ENCODE peak calls at places on chromosomes 11 and 22, in nine cellular contexts. V is SW480; T is NCI-H1436; P is left colon; O is NCI-H345; H is mucosa of descending colon; M is activated T-helper 9 cell treated with anti-CD3 and anti-CD28 coated beads, Interleukin-2, amount 50 U/mL, for 16 hours; G is amniotic stem cell; Q is stimulated activated naive B cell treated with anti-CD40 and anti-IgM and Interleukin-4, amounts not matched to agents 10 μg/mL and 1 μg/mL and 100 μg/mL, for 72 hours. Y is an unnamed sample.

GRCh38 chr11:40397141-40397540 is 1062.3 kb downstream of the LRRC4C start:
- DNase-seq in T (no peak), O (no peak), G (no peak), M (no peak), Q (no peak), H (no peak), V (no peak), P (no peak), Y (no peak)

GRCh38 chr22:47474895-47475294 is 712.4 kb downstream of the TBC1D22A start:
- DNase-seq in M (no peak), G (no peak), T (no peak), V (peak), P (no peak), O (no peak), Q (no peak), H (no peak), Y (no peak)

GRCh38 chr11:100753562-100753961 is 66.5 kb downstream of the ARHGAP42 start:
- DNase-seq in P (no peak), M (no peak), O (no peak), T (no peak), H (no peak), V (no peak), Q (no peak), G (no peak), Y (no peak)

GRCh38 chr11:128765571-128766530 is 72.0 kb downstream of the FLI1 start:
- DNase-seq in Q (no peak), V (no peak), M (no peak), G (no peak), O (no peak), T (no peak), P (no peak), H (no peak), Y (no peak)

GRCh38 chr11:126431401-126432064 is 76.0 kb downstream of the ST3GAL4 start:
- DNase-seq in H (peak), T (no peak), O (no peak), G (peak), P (peak), Q (no peak), M (no peak), V (peak), Y (no peak)

GRCh38 chr11:71504526-71504925 is 22.5 kb upstream of the KRTAP5-7 start:
- DNase-seq in P (no peak), H (no peak), Q (no peak), G (no peak), V (no peak), T (no peak), M (no peak), O (peak), Y (no peak)

GRCh38 chr11:72588656-72589410 is 85.4 kb downstream of the PDE2A start:
- DNase-seq in Q (no peak), G (no peak), T (no peak), M (no peak), H (peak), O (no peak), P (no peak), V (no peak), Y (no peak)

GRCh38 chr22:50507991-50508884 is at the start of gene NCAPH2:
- DNase-seq in M (peak), O (peak), P (peak), Q (peak), V (peak), T (peak), H (peak), G (peak), Y (peak)

GRCh38 chr22:28283025-28283654 is 364.1 kb upstream of the PITPNB start:
- DNase-seq in T (no peak), O (no peak), Q (no peak), V (no peak), G (no peak), M (no peak), H (no peak), P (no peak), Y (no peak)

GRCh38 chr11:102361100-102362021 is 14.3 kb downstream of the BIRC2 start:
- DNase-seq in T (no peak), O (no peak), Q (no peak), V (no peak), P (no peak), G (no peak), H (no peak), M (no peak), Y (no peak)

GRCh38 chr11:103618532-103618931 is 417.9 kb upstream of the DDI1 start:
- DNase-seq in V (no peak), H (no peak), G (peak), T (no peak), M (no peak), Q (no peak), P (no peak), O (no peak), Y (no peak)

GRCh38 chr11:22792497-22792896 is 37.1 kb downstream of the SVIP start:
- DNase-seq in T (no peak), V (peak), P (no peak), G (peak), O (no peak), M (no peak), H (no peak), Q (no peak), Y (no peak)

GRCh38 chr11:8233691-8234424 is 29.8 kb downstream of the LMO1 start:
- DNase-seq in M (no peak), H (no peak), O (no peak), Q (no peak), G (no peak), P (no peak), T (no peak), V (peak), Y (no peak)

GRCh38 chr11:113562981-113563461 is 87.8 kb upstream of the DRD2 start:
- DNase-seq in H (no peak), V (no peak), T (no peak), Q (no peak), M (no peak), O (no peak), P (no peak), G (no peak), Y (no peak)

GRCh38 chr22:49548356-49549202 is 279.1 kb downstream of the BRD1 start:
- DNase-seq in P (no peak), M (no peak), Q (no peak), O (no peak), H (no peak), T (no peak), V (no peak), G (no peak), Y (no peak)

GRCh38 chr11:6647282-6647679 is 8.3 kb downstream of the DCHS1 start:
- DNase-seq in T (no peak), H (peak), O (no peak), M (no peak), Q (no peak), P (no peak), G (no peak), V (no peak), Y (no peak)

GRCh38 chr11:113895367-113896155 is 9.0 kb upstream of the HTR3B start:
- DNase-seq in M (no peak), V (no peak), Q (no peak), O (peak), G (no peak), H (no peak), P (no peak), T (peak), Y (no peak)

GRCh38 chr11:111403021-111403725 is 24.1 kb upstream of the POU2AF1 start:
- DNase-seq in Q (no peak), O (peak), H (no peak), V (no peak), G (no peak), M (no peak), T (no peak), P (no peak), Y (no peak)

GRCh38 chr22:49325531-49326395 is 501.9 kb downstream of the BRD1 start:
- DNase-seq in P (no peak), H (no peak), O (no peak), T (no peak), M (no peak), G (no peak), Q (no peak), V (no peak), Y (no peak)

GRCh38 chr11:95231881-95232605 is 1.0 kb upstream of the SESN3 start:
- DNase-seq in G (peak), V (no peak), M (peak), O (peak), H (peak), T (peak), Q (peak), P (peak), Y (no peak)

GRCh38 chr11:65654375-65655349 is 8.1 kb downstream of the RELA start:
- DNase-seq in H (peak), P (peak), V (no peak), Q (no peak), M (no peak), T (no peak), G (no peak), O (no peak), Y (no peak)

GRCh38 chr11:15493066-15493465 is 378.3 kb downstream of the INSC start:
- DNase-seq in V (peak), P (no peak), O (peak), Q (no peak), G (no peak), T (no peak), H (no peak), M (no peak), Y (no peak)

GRCh38 chr11:15471709-15472404 is 357.1 kb downstream of the INSC start:
- DNase-seq in P (no peak), T (no peak), G (no peak), O (peak), H (no peak), M (no peak), Q (no peak), V (no peak), Y (no peak)

GRCh38 chr11:61553373-61554171 is 27.3 kb downstream of the SYT7 start:
- DNase-seq in H (no peak), T (no peak), P (no peak), M (no peak), Q (no peak), V (no peak), O (no peak), G (no peak), Y (no peak)

GRCh38 chr11:103920449-103920848 is 116.0 kb upstream of the DDI1 start:
- DNase-seq in Q (no peak), M (no peak), V (no peak), P (no peak), T (no peak), O (no peak), H (no peak), G (no peak), Y (no peak)

GRCh38 chr11:20599424-20600346 is at the start of gene SLC6A5:
- DNase-seq in M (no peak), H (no peak), Q (no peak), P (no peak), O (no peak), T (no peak), V (peak), G (no peak), Y (no peak)

GRCh38 chr22:27687984-27688545 is 113.5 kb downstream of the MN1 start:
- DNase-seq in T (no peak), Q (no peak), H (no peak), P (no peak), G (no peak), O (no peak), M (no peak), V (no peak), Y (no peak)

GRCh38 chr22:31173386-31174145 is 13.6 kb downstream of the RNF185 start:
- DNase-seq in P (no peak), T (no peak), O (no peak), V (no peak), Q (no peak), G (peak), H (no peak), M (no peak), Y (no peak)

GRCh38 chr11:120236169-120237107 is 3.5 kb upstream of the POU2F3 start:
- DNase-seq in T (no peak), M (no peak), Q (peak), H (no peak), V (peak), O (no peak), G (no peak), P (no peak), Y (no peak)

GRCh38 chr22:22710719-22711531 is 66.5 kb downstream of the GGTLC2 start:
- DNase-seq in P (peak), O (peak), G (no peak), H (peak), T (peak), V (peak), Q (peak), M (peak), Y (no peak)

GRCh38 chr11:79428406-79428805 is 12.4 kb downstream of the TENM4 start:
- DNase-seq in M (no peak), O (no peak), H (no peak), P (no peak), Q (no peak), T (no peak), V (no peak), G (no peak), Y (no peak)